ENCODE peak calls at places on chromosomes 5 and 9, in eight cellular contexts. V, B, E, I, H, C, D and U are unnamed samples.

GRCh38 chr5:174086751-174087150 is 41.2 kb downstream of the NSG2 start:
- DNase-seq in D (no peak), V (no peak), E (no peak), B (no peak), I (no peak), C (no peak), H (no peak), U (peak)

GRCh38 chr9:5536684-5537083 is 26.4 kb downstream of the PDCD1LG2 start:
- DNase-seq in E (no peak), H (no peak), D (no peak), I (peak), C (no peak), V (no peak), B (no peak), U (no peak)

GRCh38 chr5:64453405-64453804 is 52.4 kb upstream of the RGS7BP start:
- DNase-seq in I (no peak), D (no peak), E (no peak), H (no peak), V (no peak), C (no peak), B (no peak), U (no peak)

GRCh38 chr5:50445281-50445949 is 4.3 kb upstream of the EMB start:
- DNase-seq in C (no peak), D (peak), E (no peak), B (no peak), I (peak), H (no peak), V (peak), U (no peak)

GRCh38 chr5:149297340-149298023 is 25.8 kb downstream of the AFAP1L1 start:
- DNase-seq in E (no peak), H (no peak), B (no peak), D (no peak), I (no peak), V (no peak), C (no peak), U (no peak)

GRCh38 chr9:113390192-113390960 is 10.7 kb downstream of the ALAD start:
- DNase-seq in B (no peak), E (no peak), V (no peak), C (no peak), I (no peak), H (no peak), D (no peak), U (no peak)

GRCh38 chr9:121260457-121261106 is 7.4 kb upstream of the GSN start:
- DNase-seq in V (no peak), I (no peak), B (no peak), D (no peak), E (no peak), C (no peak), H (no peak), U (no peak)

GRCh38 chr9:74379718-74380117 is 117.4 kb upstream of the RORB start:
- DNase-seq in C (peak), D (no peak), E (no peak), I (no peak), B (no peak), H (no peak), V (peak), U (no peak)